ENCODE peak calls at places on chromosome 9, in seven cellular contexts. One of them, this sample, is unnamed.

GRCh38 chr9:71680189-71680983 is 87.9 kb downstream of the CEMIP2 start:
- DNase-seq in K562: no peak
- DNase-seq in GM23338: no peak
- DNase-seq in stomach: no peak
- DNase-seq in spleen: no peak
- DNase-seq in SK-N-SH: no peak
- DNase-seq in vagina: no peak
- DNase-seq in this sample: peak; percentile 57

GRCh38 chr9:134293576-134294227 is 32.6 kb upstream of the RXRA start:
- DNase-seq in K562: no peak
- DNase-seq in GM23338: no peak
- DNase-seq in stomach: no peak
- DNase-seq in spleen: peak; percentile 77
- DNase-seq in SK-N-SH: peak; percentile 92
- DNase-seq in vagina: no peak
- DNase-seq in this sample: peak; percentile 5

GRCh38 chr9:33133186-33133585 is 34.0 kb downstream of the B4GALT1 start:
- DNase-seq in K562: no peak
- DNase-seq in GM23338: no peak
- DNase-seq in stomach: no peak
- DNase-seq in spleen: peak; percentile 36
- DNase-seq in SK-N-SH: no peak
- DNase-seq in vagina: no peak
- DNase-seq in this sample: no peak

GRCh38 chr9:36966371-36967097 is 67.5 kb downstream of the PAX5 start:
- DNase-seq in K562: no peak
- DNase-seq in GM23338: no peak
- DNase-seq in stomach: no peak
- DNase-seq in spleen: no peak
- DNase-seq in SK-N-SH: no peak
- DNase-seq in vagina: no peak
- DNase-seq in this sample: no peak

GRCh38 chr9:87323933-87324332 is 173.7 kb upstream of the DAPK1 start:
- DNase-seq in K562: no peak
- DNase-seq in GM23338: no peak
- DNase-seq in stomach: no peak
- DNase-seq in spleen: no peak
- DNase-seq in SK-N-SH: no peak
- DNase-seq in vagina: no peak
- DNase-seq in this sample: no peak

GRCh38 chr9:90900130-90900529 is 98.5 kb downstream of the SYK start:
- DNase-seq in K562: no peak
- DNase-seq in GM23338: peak; percentile 46
- DNase-seq in stomach: no peak
- DNase-seq in spleen: no peak
- DNase-seq in SK-N-SH: no peak
- DNase-seq in vagina: no peak
- DNase-seq in this sample: no peak

GRCh38 chr9:134559013-134559412 is 82.6 kb upstream of the COL5A1 start:
- DNase-seq in K562: no peak
- DNase-seq in GM23338: no peak
- DNase-seq in stomach: no peak
- DNase-seq in spleen: peak; percentile 25
- DNase-seq in SK-N-SH: no peak
- DNase-seq in vagina: peak; percentile 70
- DNase-seq in this sample: no peak

GRCh38 chr9:129235931-129236331 is 57.9 kb upstream of the IER5L start:
- DNase-seq in K562: no peak
- DNase-seq in GM23338: no peak
- DNase-seq in stomach: no peak
- DNase-seq in spleen: peak; percentile 84
- DNase-seq in SK-N-SH: no peak
- DNase-seq in vagina: no peak
- DNase-seq in this sample: no peak

GRCh38 chr9:122347348-122348287 is 23.2 kb upstream of the PTGS1 start:
- DNase-seq in K562: no peak
- DNase-seq in GM23338: peak; percentile 66
- DNase-seq in stomach: no peak
- DNase-seq in spleen: peak; percentile 41
- DNase-seq in SK-N-SH: no peak
- DNase-seq in vagina: no peak
- DNase-seq in this sample: no peak

GRCh38 chr9:18673179-18673578 is 199.2 kb downstream of the ADAMTSL1 start:
- DNase-seq in K562: no peak
- DNase-seq in GM23338: no peak
- DNase-seq in stomach: no peak
- DNase-seq in spleen: no peak
- DNase-seq in SK-N-SH: no peak
- DNase-seq in vagina: no peak
- DNase-seq in this sample: peak; percentile 57

GRCh38 chr9:121783523-121784507 is 132.4 kb downstream of the DAB2IP start:
- DNase-seq in K562: no peak
- DNase-seq in GM23338: peak; percentile 63
- DNase-seq in stomach: peak; percentile 22
- DNase-seq in spleen: peak; percentile 66
- DNase-seq in SK-N-SH: no peak
- DNase-seq in vagina: no peak
- DNase-seq in this sample: no peak

GRCh38 chr9:37836386-37836785 is 35.8 kb downstream of the DCAF10 start:
- DNase-seq in K562: no peak
- DNase-seq in GM23338: no peak
- DNase-seq in stomach: no peak
- DNase-seq in spleen: no peak
- DNase-seq in SK-N-SH: no peak
- DNase-seq in vagina: no peak
- DNase-seq in this sample: no peak

GRCh38 chr9:8599937-8600336 is 800.4 kb upstream of the DMAC1 start:
- DNase-seq in K562: no peak
- DNase-seq in GM23338: peak; percentile 71
- DNase-seq in stomach: no peak
- DNase-seq in spleen: no peak
- DNase-seq in SK-N-SH: no peak
- DNase-seq in vagina: no peak
- DNase-seq in this sample: no peak

DNA sequence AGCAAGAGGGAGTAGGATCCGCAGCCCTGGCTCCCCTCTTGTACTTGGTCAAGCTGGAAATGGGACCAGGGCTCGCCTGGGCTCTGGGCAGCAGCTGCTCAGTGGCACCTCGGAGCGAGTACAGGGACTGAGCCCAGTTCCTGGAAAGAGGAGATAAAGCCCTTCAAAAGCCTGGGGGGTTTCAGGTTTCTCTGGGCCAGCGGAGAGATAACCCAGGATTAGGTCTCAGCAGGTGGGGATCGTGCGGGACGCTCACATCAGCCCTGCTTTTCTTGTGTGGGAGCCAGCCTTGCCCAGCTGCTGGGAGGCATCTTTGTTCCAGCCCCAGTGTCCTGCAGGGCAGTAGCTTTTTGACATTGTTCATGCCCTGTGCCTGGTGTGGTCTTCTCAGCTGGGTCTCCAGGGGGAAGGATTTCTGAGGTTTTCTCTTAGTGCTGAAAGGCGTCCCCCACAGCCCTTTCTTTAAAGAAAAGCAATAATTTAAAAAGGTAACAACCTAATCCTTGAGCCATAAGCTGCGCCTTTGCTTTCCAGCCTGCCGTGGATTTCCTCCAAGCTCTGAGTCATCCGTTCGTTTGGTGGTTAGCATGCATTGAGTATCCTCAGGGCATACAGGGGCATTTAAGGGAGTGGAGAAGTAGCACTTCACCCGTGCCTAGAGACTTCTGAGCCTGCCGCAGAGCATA is 657 bp upstream of the TNC start:
- DNase-seq in K562: peak; percentile 4
- DNase-seq in GM23338: peak; percentile 75
- DNase-seq in stomach: peak; percentile 60
- DNase-seq in spleen: peak; percentile 63
- DNase-seq in SK-N-SH: peak; percentile 75
- DNase-seq in vagina: no peak
- DNase-seq in this sample: peak; percentile 24
- TF ChIP-seq POLR2AphosphoS5 in K562: no peak
- TF ChIP-seq POLR2AphosphoS5 in GM23338: no peak
- TF ChIP-seq POLR2AphosphoS5 in stomach: peak; percentile 74
- TF ChIP-seq POLR2AphosphoS5 in spleen: no peak
- TF ChIP-seq POLR2AphosphoS5 in SK-N-SH: no peak
- TF ChIP-seq POLR2AphosphoS5 in vagina: peak; percentile 34
- TF ChIP-seq POLR2AphosphoS5 in this sample: no peak

GRCh38 chr9:114274217-114274616 is 48.7 kb upstream of the ORM1 start:
- DNase-seq in K562: no peak
- DNase-seq in GM23338: no peak
- DNase-seq in stomach: no peak
- DNase-seq in spleen: no peak
- DNase-seq in SK-N-SH: no peak
- DNase-seq in vagina: no peak
- DNase-seq in this sample: no peak

GRCh38 chr9:114272739-114273431 is 50.0 kb upstream of the ORM1 start:
- DNase-seq in K562: no peak
- DNase-seq in GM23338: no peak
- DNase-seq in stomach: no peak
- DNase-seq in spleen: peak; percentile 55
- DNase-seq in SK-N-SH: no peak
- DNase-seq in vagina: no peak
- DNase-seq in this sample: no peak

GRCh38 chr9:114273461-114273881 is 49.4 kb upstream of the ORM1 start:
- DNase-seq in K562: no peak
- DNase-seq in GM23338: no peak
- DNase-seq in stomach: no peak
- DNase-seq in spleen: peak; percentile 53
- DNase-seq in SK-N-SH: no peak
- DNase-seq in vagina: no peak
- DNase-seq in this sample: no peak

GRCh38 chr9:114270120-114270975 is 52.5 kb upstream of the ORM1 start:
- DNase-seq in K562: no peak
- DNase-seq in GM23338: no peak
- DNase-seq in stomach: no peak
- DNase-seq in spleen: peak; percentile 47
- DNase-seq in SK-N-SH: no peak
- DNase-seq in vagina: no peak
- DNase-seq in this sample: no peak

GRCh38 chr9:114271556-114272510 is 51.1 kb upstream of the ORM1 start:
- DNase-seq in K562: peak; percentile 20
- DNase-seq in GM23338: peak; percentile 83
- DNase-seq in stomach: no peak
- DNase-seq in spleen: peak; percentile 64
- DNase-seq in SK-N-SH: peak; percentile 78
- DNase-seq in vagina: no peak
- DNase-seq in this sample: peak; percentile 58
- TF ChIP-seq CTCF in K562: peak; percentile 38
- TF ChIP-seq CTCF in GM23338: peak; percentile 62
- TF ChIP-seq CTCF in stomach: peak; percentile 35
- TF ChIP-seq CTCF in spleen: no peak
- TF ChIP-seq CTCF in SK-N-SH: peak; percentile 55
- TF ChIP-seq CTCF in vagina: peak; percentile 31
- TF ChIP-seq CTCF in this sample: peak; percentile 75

GRCh38 chr9:100284247-100284646 is 68.5 kb downstream of the TEX10 start:
- DNase-seq in K562: no peak
- DNase-seq in GM23338: no peak
- DNase-seq in stomach: no peak
- DNase-seq in spleen: no peak
- DNase-seq in SK-N-SH: no peak
- DNase-seq in vagina: no peak
- DNase-seq in this sample: no peak

GRCh38 chr9:100286257-100286656 is 66.5 kb downstream of the TEX10 start:
- DNase-seq in K562: no peak
- DNase-seq in GM23338: no peak
- DNase-seq in stomach: no peak
- DNase-seq in spleen: no peak
- DNase-seq in SK-N-SH: no peak
- DNase-seq in vagina: no peak
- DNase-seq in this sample: no peak

GRCh38 chr9:100287186-100287585 is 65.6 kb downstream of the TEX10 start:
- DNase-seq in K562: no peak
- DNase-seq in GM23338: no peak
- DNase-seq in stomach: no peak
- DNase-seq in spleen: no peak
- DNase-seq in SK-N-SH: no peak
- DNase-seq in vagina: no peak
- DNase-seq in this sample: no peak

GRCh38 chr9:100285080-100285479 is 67.7 kb downstream of the TEX10 start:
- DNase-seq in K562: no peak
- DNase-seq in GM23338: no peak
- DNase-seq in stomach: no peak
- DNase-seq in spleen: no peak
- DNase-seq in SK-N-SH: no peak
- DNase-seq in vagina: no peak
- DNase-seq in this sample: no peak

DNA sequence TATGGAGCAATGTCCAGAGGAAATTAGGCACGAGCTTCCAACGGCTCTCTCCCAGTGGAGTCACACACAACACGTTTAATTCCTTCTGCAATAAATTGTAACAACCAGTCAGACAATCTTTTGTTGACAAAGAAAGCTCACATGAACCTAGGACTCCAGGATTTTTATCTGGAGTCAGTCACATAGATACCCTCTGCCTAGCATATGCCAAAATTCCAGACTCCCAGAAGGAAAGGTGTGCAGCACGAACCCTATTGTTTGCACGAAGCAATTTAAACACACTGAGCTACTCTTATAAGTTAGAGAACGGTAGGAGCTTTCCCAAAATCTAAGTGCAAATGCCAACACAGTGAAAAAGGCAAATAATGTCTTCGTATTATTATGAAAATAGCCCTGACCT is 67.1 kb downstream of the TEX10 start:
- DNase-seq in K562: no peak
- DNase-seq in GM23338: no peak
- DNase-seq in stomach: no peak
- DNase-seq in spleen: no peak
- DNase-seq in SK-N-SH: no peak
- DNase-seq in vagina: no peak
- DNase-seq in this sample: no peak
- TF ChIP-seq POLR2AphosphoS5 in K562: no peak
- TF ChIP-seq POLR2AphosphoS5 in GM23338: no peak
- TF ChIP-seq POLR2AphosphoS5 in stomach: no peak
- TF ChIP-seq POLR2AphosphoS5 in spleen: no peak
- TF ChIP-seq POLR2AphosphoS5 in SK-N-SH: no peak
- TF ChIP-seq POLR2AphosphoS5 in vagina: no peak
- TF ChIP-seq POLR2AphosphoS5 in this sample: no peak

DNA sequence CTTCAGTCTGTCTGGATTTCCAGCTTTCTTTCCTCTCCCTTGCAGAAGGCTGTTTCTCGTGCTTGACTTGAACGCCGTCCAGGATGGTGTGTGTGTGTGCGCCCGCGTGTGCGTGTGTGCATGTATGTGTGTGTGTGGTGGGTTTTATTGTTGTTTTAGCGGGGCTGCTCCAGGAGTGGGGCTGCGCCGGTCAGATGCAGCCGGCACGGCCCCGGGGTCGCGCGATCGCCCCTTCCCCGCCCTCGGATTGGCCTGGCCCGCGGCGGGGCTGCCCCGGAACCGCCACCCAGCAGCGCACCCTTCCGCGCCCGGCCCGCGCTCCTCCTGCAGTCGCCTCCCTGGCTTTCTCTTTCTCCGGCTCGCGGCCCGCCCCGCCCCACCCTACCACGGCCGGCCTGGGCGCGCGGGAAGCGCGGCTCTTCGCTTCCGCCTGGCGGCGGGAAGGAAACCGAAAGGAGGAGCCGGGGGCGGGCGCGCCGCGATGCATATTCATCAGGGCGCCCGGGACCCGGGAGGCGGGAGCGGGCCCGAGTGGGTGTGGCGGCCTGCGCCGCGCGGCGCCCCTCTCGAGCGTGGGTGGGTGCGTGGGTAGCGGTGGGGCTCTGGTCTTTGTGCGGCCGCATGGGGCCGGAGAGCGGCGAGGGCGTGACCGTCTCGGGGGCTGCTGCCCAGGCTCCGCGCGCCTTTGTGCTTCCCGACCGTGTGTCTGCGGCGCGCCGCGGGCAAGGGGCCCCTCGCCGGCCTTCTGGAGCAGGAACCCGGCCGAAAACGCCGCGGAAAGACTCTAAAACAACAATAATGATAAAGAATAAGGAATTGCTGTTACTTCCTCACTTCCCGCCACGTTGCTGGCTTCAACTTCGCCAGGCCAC is 8.5 kb upstream of the NFIB start:
- DNase-seq in K562: peak; percentile 92
- DNase-seq in GM23338: peak; percentile 93
- DNase-seq in stomach: peak; percentile 94
- DNase-seq in spleen: peak; percentile 92
- DNase-seq in SK-N-SH: peak; percentile 92
- DNase-seq in vagina: no peak
- DNase-seq in this sample: peak; percentile 93
- TF ChIP-seq CTCF in K562: peak; percentile 40
- TF ChIP-seq CTCF in GM23338: peak; percentile 14
- TF ChIP-seq CTCF in stomach: peak; percentile 53
- TF ChIP-seq CTCF in spleen: peak; percentile 15
- TF ChIP-seq CTCF in SK-N-SH: peak; percentile 26
- TF ChIP-seq CTCF in vagina: no peak
- TF ChIP-seq CTCF in this sample: no peak

This sample was measured in endothelial cell of umbilical vein.